ENCODE peak calls at places on chromosome 5, in ten cellular contexts. One of them, this sample, is unnamed.

GRCh38 chr5:3980146-3980545 is 384.5 kb downstream of the IRX1 start:
- DNase-seq in HepG2: no peak
- DNase-seq in astrocyte: no peak
- DNase-seq in neuronal stem cell: no peak
- DNase-seq in fibroblast of lung: no peak
- DNase-seq in kidney: no peak
- DNase-seq in IMR-90: no peak
- DNase-seq in MM.1S: no peak
- DNase-seq in H9: no peak
- DNase-seq in HCT116: no peak
- DNase-seq in this sample: no peak

GRCh38 chr5:155103164-155103563 is 89.6 kb downstream of the KIF4B start:
- DNase-seq in HepG2: no peak
- DNase-seq in astrocyte: peak; percentile 14
- DNase-seq in neuronal stem cell: no peak
- DNase-seq in fibroblast of lung: peak; percentile 40
- DNase-seq in kidney: no peak
- DNase-seq in IMR-90: peak; percentile 48
- DNase-seq in MM.1S: no peak
- DNase-seq in H9: no peak
- DNase-seq in HCT116: no peak
- DNase-seq in this sample: peak; percentile 27

GRCh38 chr5:65203746-65204145 is 278.0 kb downstream of the ADAMTS6 start:
- DNase-seq in HepG2: no peak
- DNase-seq in astrocyte: peak; percentile 96
- DNase-seq in neuronal stem cell: no peak
- DNase-seq in fibroblast of lung: peak; percentile 96
- DNase-seq in kidney: no peak
- DNase-seq in IMR-90: peak; percentile 95
- DNase-seq in MM.1S: no peak
- DNase-seq in H9: no peak
- DNase-seq in HCT116: no peak
- DNase-seq in this sample: peak; percentile 94

GRCh38 chr5:141713616-141714309 is 31.7 kb upstream of the ARAP3 start:
- DNase-seq in HepG2: peak; percentile 9
- DNase-seq in astrocyte: peak; percentile 20
- DNase-seq in neuronal stem cell: no peak
- DNase-seq in fibroblast of lung: peak; percentile 36
- DNase-seq in kidney: no peak
- DNase-seq in IMR-90: no peak
- DNase-seq in MM.1S: no peak
- DNase-seq in H9: no peak
- DNase-seq in HCT116: no peak
- DNase-seq in this sample: peak; percentile 8

GRCh38 chr5:181041043-181041442 is 977 bp downstream of the BTNL9 start:
- DNase-seq in HepG2: no peak
- DNase-seq in astrocyte: no peak
- DNase-seq in neuronal stem cell: no peak
- DNase-seq in fibroblast of lung: no peak
- DNase-seq in kidney: no peak
- DNase-seq in IMR-90: no peak
- DNase-seq in MM.1S: no peak
- DNase-seq in H9: no peak
- DNase-seq in HCT116: no peak
- DNase-seq in this sample: no peak

GRCh38 chr5:146541956-146542849 is 26.2 kb upstream of the GPR151 start:
- DNase-seq in HepG2: peak; percentile 38
- DNase-seq in astrocyte: peak; percentile 41
- DNase-seq in neuronal stem cell: peak; percentile 58
- DNase-seq in fibroblast of lung: peak; percentile 61
- DNase-seq in kidney: no peak
- DNase-seq in IMR-90: peak; percentile 47
- DNase-seq in MM.1S: peak; percentile 69
- DNase-seq in H9: peak; percentile 85
- DNase-seq in HCT116: peak; percentile 49
- DNase-seq in this sample: peak; percentile 78

GRCh38 chr5:151895660-151896040 is 29.0 kb downstream of the GLRA1 start:
- DNase-seq in HepG2: no peak
- DNase-seq in astrocyte: peak; percentile 40
- DNase-seq in neuronal stem cell: no peak
- DNase-seq in fibroblast of lung: peak; percentile 54
- DNase-seq in kidney: no peak
- DNase-seq in IMR-90: no peak
- DNase-seq in MM.1S: no peak
- DNase-seq in H9: no peak
- DNase-seq in HCT116: no peak
- DNase-seq in this sample: peak; percentile 8

GRCh38 chr5:87885727-87886126 is 382.9 kb downstream of the TMEM161B start:
- DNase-seq in HepG2: no peak
- DNase-seq in astrocyte: no peak
- DNase-seq in neuronal stem cell: no peak
- DNase-seq in fibroblast of lung: peak; percentile 8
- DNase-seq in kidney: no peak
- DNase-seq in IMR-90: no peak
- DNase-seq in MM.1S: no peak
- DNase-seq in H9: no peak
- DNase-seq in HCT116: no peak
- DNase-seq in this sample: no peak

GRCh38 chr5:175658299-175659145 is 651 bp downstream of the HRH2 start:
- DNase-seq in HepG2: no peak
- DNase-seq in astrocyte: no peak
- DNase-seq in neuronal stem cell: peak; percentile 11
- DNase-seq in fibroblast of lung: no peak
- DNase-seq in kidney: no peak
- DNase-seq in IMR-90: no peak
- DNase-seq in MM.1S: peak; percentile 69
- DNase-seq in H9: peak; percentile 57
- DNase-seq in HCT116: no peak
- DNase-seq in this sample: no peak
- H3K27ac ChIP-seq in HepG2: no peak overlapping the region
- H3K27ac ChIP-seq in astrocyte: no peak overlapping the region
- H3K27ac ChIP-seq in neuronal stem cell: no peak overlapping the region
- H3K27ac ChIP-seq in fibroblast of lung: no peak overlapping the region
- H3K27ac ChIP-seq in kidney: no peak overlapping the region
- H3K27ac ChIP-seq in IMR-90: no peak overlapping the region
- H3K27ac ChIP-seq in MM.1S: peak overlapping the region; percentile 44
- H3K27ac ChIP-seq in H9: no peak overlapping the region
- H3K27ac ChIP-seq in HCT116: no peak overlapping the region
- H3K27ac ChIP-seq in this sample: no peak overlapping the region

GRCh38 chr5:169980418-169981053 is at the start of gene INSYN2B:
- DNase-seq in HepG2: peak; percentile 39
- DNase-seq in astrocyte: peak; percentile 80
- DNase-seq in neuronal stem cell: peak; percentile 87
- DNase-seq in fibroblast of lung: peak; percentile 85
- DNase-seq in kidney: no peak
- DNase-seq in IMR-90: peak; percentile 87
- DNase-seq in MM.1S: peak; percentile 19
- DNase-seq in H9: peak; percentile 92
- DNase-seq in HCT116: peak; percentile 56
- DNase-seq in this sample: peak; percentile 92
- H3K9ac ChIP-seq in HepG2: no peak within 1 kb of the TSS
- H3K9ac ChIP-seq in astrocyte: peak within 1 kb of the TSS; percentile 92
- H3K9ac ChIP-seq in neuronal stem cell: no peak within 1 kb of the TSS
- H3K9ac ChIP-seq in fibroblast of lung: peak within 1 kb of the TSS; percentile 52
- H3K9ac ChIP-seq in kidney: no peak within 1 kb of the TSS
- H3K9ac ChIP-seq in IMR-90: peak within 1 kb of the TSS; percentile 91
- H3K9ac ChIP-seq in MM.1S: no peak within 1 kb of the TSS
- H3K9ac ChIP-seq in H9: no peak within 1 kb of the TSS
- H3K9ac ChIP-seq in HCT116: no peak within 1 kb of the TSS
- H3K9ac ChIP-seq in this sample: peak within 1 kb of the TSS; percentile 86

DNA sequence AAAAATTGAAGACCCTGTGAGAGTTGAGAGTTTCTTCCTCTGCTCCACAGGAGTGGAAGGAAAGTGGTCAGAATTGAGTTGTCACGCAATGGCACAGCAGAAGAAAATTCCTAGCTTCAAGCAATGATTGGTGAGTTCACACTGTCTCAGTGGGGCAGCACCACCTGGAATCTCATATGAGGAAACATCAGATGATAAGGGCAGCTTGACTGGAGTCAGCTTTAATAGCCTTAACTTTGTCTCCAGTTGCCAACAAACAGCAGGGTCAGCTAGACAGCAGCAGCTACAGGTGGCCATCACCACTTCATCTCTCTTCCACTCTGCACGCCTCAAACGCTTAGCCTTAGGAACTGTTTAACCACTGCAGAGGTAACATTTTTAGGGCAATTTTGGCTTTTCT is 211.1 kb downstream of the EFNA5 start:
- DNase-seq in HepG2: no peak
- DNase-seq in astrocyte: no peak
- DNase-seq in neuronal stem cell: no peak
- DNase-seq in fibroblast of lung: no peak
- DNase-seq in kidney: no peak
- DNase-seq in IMR-90: no peak
- DNase-seq in MM.1S: no peak
- DNase-seq in H9: no peak
- DNase-seq in HCT116: no peak
- DNase-seq in this sample: no peak
- H3K9me3 ChIP-seq in HepG2: no peaks in the 10 kb centered on the region
- H3K9me3 ChIP-seq in astrocyte: no peaks in the 10 kb centered on the region
- H3K9me3 ChIP-seq in neuronal stem cell: no peaks in the 10 kb centered on the region
- H3K9me3 ChIP-seq in fibroblast of lung: no peaks in the 10 kb centered on the region
- H3K9me3 ChIP-seq in kidney: no peaks in the 10 kb centered on the region
- H3K9me3 ChIP-seq in IMR-90: no peaks in the 10 kb centered on the region
- H3K9me3 ChIP-seq in MM.1S: no peaks in the 10 kb centered on the region
- H3K9me3 ChIP-seq in H9: no peaks in the 10 kb centered on the region
- H3K9me3 ChIP-seq in HCT116: no peaks in the 10 kb centered on the region
- H3K9me3 ChIP-seq in this sample: no peaks in the 10 kb centered on the region

DNA sequence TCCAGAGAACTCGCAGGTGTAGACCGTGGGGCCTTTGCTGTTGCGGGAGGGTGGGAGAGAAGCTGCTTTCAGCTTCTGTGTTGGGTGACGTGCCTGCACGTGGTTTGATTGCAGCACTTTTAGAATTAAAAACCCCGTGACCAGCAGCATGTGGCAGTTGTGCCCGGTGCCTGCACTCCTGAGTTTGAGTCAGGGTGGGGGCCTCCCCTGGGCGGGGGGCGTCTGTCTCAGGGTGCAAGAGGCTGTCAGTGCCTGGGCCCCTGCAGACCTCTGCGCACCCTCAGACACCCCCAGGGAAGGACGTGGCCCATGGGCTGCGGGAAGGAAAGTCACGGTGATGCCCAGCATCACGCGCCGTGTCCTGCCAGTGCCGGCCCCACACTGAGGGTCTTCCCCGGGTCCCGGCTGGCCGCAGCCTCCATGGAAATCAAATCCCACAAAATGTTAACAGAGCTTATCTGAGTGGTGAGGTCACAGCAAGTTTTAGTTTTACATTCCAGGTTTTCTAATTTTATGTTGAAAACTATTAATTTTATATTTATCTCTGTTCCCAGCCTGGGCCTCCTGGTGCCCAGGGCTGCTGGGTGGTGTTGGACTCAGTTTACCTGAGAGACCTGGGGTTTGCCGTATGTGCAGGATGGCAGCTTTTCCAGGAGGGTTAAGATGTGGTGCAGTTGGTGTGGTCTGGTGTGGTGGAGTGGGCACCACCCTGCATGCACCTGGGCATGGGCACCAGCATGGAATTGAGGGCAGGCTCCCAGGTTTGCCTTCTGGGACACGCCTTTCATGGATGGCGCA is 33.3 kb downstream of the AHRR start:
- DNase-seq in HepG2: no peak
- DNase-seq in astrocyte: no peak
- DNase-seq in neuronal stem cell: no peak
- DNase-seq in fibroblast of lung: no peak
- DNase-seq in kidney: no peak
- DNase-seq in IMR-90: no peak
- DNase-seq in MM.1S: no peak
- DNase-seq in H9: peak; percentile 19
- DNase-seq in HCT116: no peak
- DNase-seq in this sample: no peak
- H3K27ac ChIP-seq in HepG2: no peak overlapping the region
- H3K27ac ChIP-seq in astrocyte: no peak overlapping the region
- H3K27ac ChIP-seq in neuronal stem cell: no peak overlapping the region
- H3K27ac ChIP-seq in fibroblast of lung: no peak overlapping the region
- H3K27ac ChIP-seq in kidney: no peak overlapping the region
- H3K27ac ChIP-seq in IMR-90: no peak overlapping the region
- H3K27ac ChIP-seq in MM.1S: no peak overlapping the region
- H3K27ac ChIP-seq in H9: no peak overlapping the region
- H3K27ac ChIP-seq in HCT116: no peak overlapping the region
- H3K27ac ChIP-seq in this sample: no peak overlapping the region

GRCh38 chr5:74490814-74491213 is 149.7 kb downstream of the ENC1 start:
- DNase-seq in HepG2: no peak
- DNase-seq in astrocyte: no peak
- DNase-seq in neuronal stem cell: no peak
- DNase-seq in fibroblast of lung: no peak
- DNase-seq in kidney: no peak
- DNase-seq in IMR-90: no peak
- DNase-seq in MM.1S: peak; percentile 71
- DNase-seq in H9: no peak
- DNase-seq in HCT116: no peak
- DNase-seq in this sample: no peak
- H3K9ac ChIP-seq in HepG2: no peak overlapping the region
- H3K9ac ChIP-seq in astrocyte: no peak overlapping the region
- H3K9ac ChIP-seq in neuronal stem cell: no peak overlapping the region
- H3K9ac ChIP-seq in fibroblast of lung: no peak overlapping the region
- H3K9ac ChIP-seq in kidney: no peak overlapping the region
- H3K9ac ChIP-seq in IMR-90: no peak overlapping the region
- H3K9ac ChIP-seq in MM.1S: no peak overlapping the region
- H3K9ac ChIP-seq in H9: no peak overlapping the region
- H3K9ac ChIP-seq in HCT116: no peak overlapping the region
- H3K9ac ChIP-seq in this sample: no peak overlapping the region

This sample was measured in GM23248.